ENCODE peak calls at places on chromosomes 11 and 22, in five cellular contexts. Q is H1, C is IMR-90, U is stomach, Y is ovary. D is an unnamed sample. For H3K27me3, the result is how much of the 10 kb centered on the place peaks cover.

GRCh38 chr22:35749808-35750207 is 32.1 kb downstream of the APOL5 start:
- DNase-seq in C (no peak), U (no peak), Y (no peak), Q (no peak), D (no peak)

GRCh38 chr11:63719987-63720386 is 38.7 kb downstream of the RTN3 start:
- DNase-seq in Q (no peak), U (no peak), Y (no peak), C (peak), D (no peak)

GRCh38 chr22:25853078-25853477 is 111.1 kb downstream of the MYO18B start:
- DNase-seq in U (no peak), C (no peak), Q (no peak), Y (no peak), D (no peak)

GRCh38 chr11:120337133-120337895 is 1.1 kb downstream of the ARHGEF12 start:
- DNase-seq in Y (peak), Q (no peak), U (no peak), C (no peak), D (no peak)

GRCh38 chr11:2477254-2477653 is 32.4 kb downstream of the KCNQ1 start:
- DNase-seq in U (peak), Q (no peak), Y (no peak), C (no peak), D (no peak)

GRCh38 chr11:124114942-124115781 is at the start of gene VWA5A:
- DNase-seq in U (peak), Q (peak), Y (peak), C (peak), D (peak)

GRCh38 chr11:64040684-64041267 is 5.0 kb downstream of the FLRT1 start:
- DNase-seq in U (no peak), Q (no peak), C (no peak), Y (no peak), D (no peak)

GRCh38 chr11:60937811-60938210 is 13.6 kb downstream of the TMEM132A start:
- DNase-seq in C (no peak), Q (no peak), U (no peak), Y (no peak), D (no peak)

GRCh38 chr11:95072948-95073347 is 6.2 kb downstream of the SRSF8 start:
- DNase-seq in Q (no peak), U (no peak), C (no peak), Y (no peak), D (no peak)

GRCh38 chr22:33400061-33400840 is 342.1 kb upstream of the SYN3 start:
- DNase-seq in U (no peak), C (no peak), Q (no peak), Y (no peak), D (no peak)

GRCh38 chr11:72007089-72007476 is 8.4 kb downstream of the IL18BP start:
- DNase-seq in Q (no peak), U (no peak), C (no peak), Y (no peak), D (peak)

GRCh38 chr11:118230088-118230487 is 5.3 kb upstream of the JAML start:
- DNase-seq in Y (no peak), Q (no peak), U (no peak), C (no peak), D (no peak)

GRCh38 chr11:86931965-86932332 is 23.2 kb downstream of the FZD4 start:
- DNase-seq in Y (peak), C (peak), U (no peak), Q (no peak), D (no peak)

GRCh38 chr22:27107824-27108223 is 450.4 kb downstream of the MIAT start:
- DNase-seq in C (peak), U (peak), Q (no peak), Y (peak), D (peak)

GRCh38 chr11:70064011-70064725 is 13.9 kb upstream of the ANO1 start:
- DNase-seq in Y (no peak), Q (no peak), U (no peak), C (no peak), D (no peak)

GRCh38 chr11:67671211-67671520 is 3.3 kb downstream of the ALDH3B2 start:
- DNase-seq in Q (no peak), Y (no peak), C (no peak), U (no peak), D (no peak)

GRCh38 chr11:112216591-112217105 is 9.6 kb upstream of the PTS start:
- DNase-seq in U (no peak), Q (no peak), C (peak), Y (no peak), D (no peak)

GRCh38 chr22:39234867-39235687 is 9.7 kb downstream of the PDGFB start:
- DNase-seq in U (peak), Y (no peak), Q (no peak), C (no peak), D (peak)

GRCh38 chr11:119356349-119357031 is 10.0 kb upstream of the MFRP start:
- DNase-seq in Q (no peak), Y (peak), U (peak), C (peak), D (peak)

GRCh38 chr11:6433998-6434650 is 6.7 kb downstream of the HPX start:
- DNase-seq in Y (no peak), C (no peak), U (no peak), Q (no peak), D (no peak)

GRCh38 chr11:2273771-2274170 is 3.4 kb upstream of the ASCL2 start:
- DNase-seq in U (peak), Y (peak), C (no peak), Q (no peak), D (peak)

GRCh38 chr11:117387992-117388765 is 60.5 kb downstream of the CEP164 start:
- DNase-seq in C (peak), Y (no peak), Q (no peak), U (no peak), D (no peak)

GRCh38 chr11:79025622-79026021 is 415.2 kb downstream of the TENM4 start:
- DNase-seq in Q (peak), Y (no peak), C (no peak), U (no peak), D (no peak)

GRCh38 chr22:45608763-45609180 is 62.9 kb upstream of the ATXN10 start:
- DNase-seq in U (no peak), C (peak), Y (no peak), Q (no peak), D (no peak)

GRCh38 chr11:65743928-65744698 is 23.5 kb upstream of the RNASEH2C start:
- DNase-seq in Q (peak), C (no peak), Y (no peak), U (peak), D (no peak)

GRCh38 chr11:22666700-22667439 is 459 bp downstream of the GAS2 start:
- DNase-seq in U (peak), Q (peak), C (no peak), Y (peak), D (no peak)

GRCh38 chr11:96257972-96258951 is 84.7 kb downstream of the MAML2 start:
- DNase-seq in Y (no peak), C (peak), Q (no peak), U (no peak), D (no peak)

GRCh38 chr11:2816941-2817421 is 68.6 kb downstream of the CDKN1C start:
- DNase-seq in Q (no peak), Y (peak), U (no peak), C (peak), D (no peak)

GRCh38 chr11:95506777-95507176 is 275.8 kb upstream of the SESN3 start:
- DNase-seq in Q (no peak), Y (no peak), U (no peak), C (no peak), D (no peak)

GRCh38 chr11:44011797-44012196 is 36.0 kb upstream of the ACCSL start:
- DNase-seq in Q (no peak), C (peak), Y (no peak), U (no peak), D (no peak)

GRCh38 chr11:65501530-65502273 is 2.9 kb downstream of the MALAT1 start:
- DNase-seq in Y (no peak), Q (no peak), U (no peak), C (peak), D (peak)

GRCh38 chr22:29070490-29070889 is 2.3 kb upstream of the KREMEN1 start:
- DNase-seq in Q (no peak), U (no peak), Y (no peak), C (no peak), D (no peak)
- H3K27me3 ChIP-seq in Q (under half), U (under half), Y (under half), C (under half), D (under half)

GRCh38 chr11:109756951-109757350 is 335.0 kb downstream of the C11orf87 start:
- DNase-seq in Q (no peak), Y (no peak), U (no peak), C (no peak), D (no peak)

GRCh38 chr11:109750964-109751363 is 329.0 kb downstream of the C11orf87 start:
- DNase-seq in C (no peak), Y (no peak), U (no peak), Q (no peak), D (no peak)

GRCh38 chr11:109747839-109748238 is 325.8 kb downstream of the C11orf87 start:
- DNase-seq in Y (no peak), U (no peak), Q (no peak), C (no peak), D (no peak)

GRCh38 chr11:109752212-109752825 is 330.3 kb downstream of the C11orf87 start:
- DNase-seq in C (no peak), U (no peak), Q (no peak), Y (no peak), D (no peak)
- TF ChIP-seq POLR2A in C (no peak), U (no peak), Q (no peak), Y (no peak), D (no peak)

GRCh38 chr11:126318642-126319373 is 14.9 kb downstream of the DCPS start:
- DNase-seq in C (peak), U (no peak), Q (no peak), Y (no peak), D (peak)
- H3K4me3 ChIP-seq in C (no peak), U (no peak), Q (no peak), Y (no peak), D (peak)

DNA sequence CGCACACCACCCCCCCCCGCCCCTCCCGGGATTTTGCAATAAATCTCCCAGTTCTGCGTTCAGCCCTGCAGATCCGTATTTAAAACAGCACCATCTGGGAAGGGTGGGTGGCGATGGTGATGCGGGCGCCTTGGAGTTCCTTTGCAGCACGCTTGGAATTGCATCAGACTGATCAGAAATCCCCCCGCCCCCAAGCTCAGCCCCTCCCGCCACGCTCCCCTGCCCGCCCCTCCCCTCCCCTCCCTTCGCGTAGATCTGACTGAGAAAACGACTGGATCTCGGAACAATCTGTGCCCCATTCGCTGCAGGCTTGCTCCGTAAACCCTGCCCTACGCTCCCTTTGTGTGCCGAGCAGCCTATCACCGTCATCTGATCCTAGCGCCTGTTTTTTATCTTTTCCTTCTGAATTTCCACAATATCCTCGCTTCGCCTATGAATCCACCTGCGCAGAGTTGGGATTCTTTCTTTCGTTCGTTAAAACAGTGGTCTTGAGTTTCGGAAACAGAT is 18.1 kb upstream of the BDNF start:
- DNase-seq in U (no peak), C (peak), Q (no peak), Y (no peak), D (no peak)
- H3K27me3 ChIP-seq in U (half or more), C (under half), Q (under half), Y (under half), D (under half)

GRCh38 chr22:37925767-37926166 is 19.7 kb downstream of the MICALL1 start:
- DNase-seq in C (no peak), Q (no peak), Y (no peak), U (no peak), D (no peak)

GRCh38 chr22:37923927-37924326 is 17.8 kb downstream of the MICALL1 start:
- DNase-seq in C (no peak), Y (no peak), U (peak), Q (no peak), D (no peak)

GRCh38 chr22:37925311-37925710 is 19.2 kb downstream of the MICALL1 start:
- DNase-seq in U (no peak), Y (no peak), Q (no peak), C (no peak), D (no peak)

GRCh38 chr22:37926358-37926757 is 20.3 kb downstream of the MICALL1 start:
- DNase-seq in Y (no peak), C (no peak), Q (no peak), U (peak), D (no peak)

DNA sequence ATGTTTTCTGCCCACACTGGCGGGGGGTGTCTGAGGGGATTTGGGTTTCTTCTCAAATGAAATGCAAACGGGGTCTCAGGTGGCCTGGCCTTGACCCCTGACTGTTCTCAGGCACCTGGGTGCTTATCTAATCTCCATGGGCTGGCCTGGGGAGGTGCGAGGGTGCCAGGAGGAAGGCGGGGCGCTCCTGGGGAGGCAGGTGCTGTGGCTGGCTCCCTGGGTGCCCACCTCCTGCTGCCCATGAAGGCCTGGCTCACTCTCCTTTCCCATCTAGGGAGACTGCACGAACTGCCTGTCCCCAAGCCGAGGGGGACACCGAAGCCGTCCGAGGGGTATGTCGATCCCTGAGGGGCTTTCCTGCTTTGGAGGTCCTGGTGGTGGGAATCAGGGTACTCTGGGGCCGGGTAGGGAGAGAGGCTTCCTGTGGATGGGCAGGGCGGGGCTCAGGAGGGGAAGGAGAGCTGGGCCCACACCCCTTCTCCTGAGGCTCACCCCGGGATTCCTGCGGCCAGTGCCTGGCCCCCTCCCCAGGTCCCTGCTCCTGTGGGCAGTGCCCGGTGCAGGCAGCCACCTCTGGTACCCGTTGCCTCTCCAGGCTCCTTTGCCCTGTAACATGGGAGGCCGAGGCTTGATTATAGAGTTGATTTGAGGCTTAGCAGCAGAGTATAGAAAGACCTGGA is 18.4 kb downstream of the MICALL1 start:
- DNase-seq in Y (no peak), Q (no peak), C (no peak), U (peak), D (no peak)
- TF ChIP-seq POLR2A in Y (no peak), Q (no peak), C (no peak), U (no peak), D (no peak)

GRCh38 chr11:128517457-128518230 is 69.7 kb downstream of the ETS1 start:
- DNase-seq in U (no peak), C (no peak), Q (no peak), Y (no peak), D (no peak)
- H3K4me3 ChIP-seq in U (peak), C (peak), Q (no peak), Y (no peak), D (peak)

GRCh38 chr22:49149721-49150608 is 677.7 kb downstream of the BRD1 start:
- DNase-seq in U (no peak), C (no peak), Y (no peak), Q (no peak), D (no peak)

GRCh38 chr22:49148895-49149418 is 678.7 kb downstream of the BRD1 start:
- DNase-seq in Y (no peak), C (no peak), Q (no peak), U (no peak), D (no peak)

GRCh38 chr22:49151256-49152131 is 676.2 kb downstream of the BRD1 start:
- DNase-seq in U (no peak), Q (no peak), Y (no peak), C (no peak), D (no peak)

GRCh38 chr22:49152146-49152929 is 675.3 kb downstream of the BRD1 start:
- DNase-seq in U (no peak), Q (no peak), C (no peak), Y (no peak), D (no peak)

GRCh38 chr22:49150801-49151221 is 676.9 kb downstream of the BRD1 start:
- DNase-seq in C (no peak), Y (no peak), Q (no peak), U (peak), D (no peak)
- H3K27me3 ChIP-seq in C (under half), Y (under half), Q (under half), U (under half), D (under half)

DNA sequence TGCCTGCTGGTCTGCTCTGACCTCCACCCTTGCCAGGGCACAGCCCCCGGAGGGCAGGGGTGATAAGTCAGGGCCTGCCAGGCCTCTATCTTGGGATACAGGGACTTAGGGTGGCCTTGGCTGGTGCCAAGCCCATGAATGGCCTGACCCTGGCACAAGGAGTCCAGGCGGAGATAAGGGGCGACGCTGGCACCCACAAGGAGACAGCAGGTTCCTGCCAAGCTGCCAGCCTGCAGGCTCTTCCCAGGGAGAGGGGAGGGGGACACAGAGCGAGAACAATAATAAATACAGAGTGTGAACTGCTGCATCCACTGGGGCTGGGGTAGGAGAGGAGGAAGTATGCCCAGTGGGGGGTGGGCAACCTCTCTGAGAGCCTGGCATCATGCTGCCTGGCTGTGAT is 978 bp downstream of the CSDC2 start:
- DNase-seq in Q (no peak), C (no peak), U (no peak), Y (no peak), D (no peak)
- TF ChIP-seq POLR2A in Q (no peak), C (no peak), U (no peak), Y (no peak), D (no peak)

GRCh38 chr11:122181893-122182292 is 65.9 kb upstream of the BLID start:
- DNase-seq in Q (no peak), Y (no peak), C (no peak), U (no peak), D (no peak)

GRCh38 chr11:122178795-122179194 is 62.8 kb upstream of the BLID start:
- DNase-seq in Y (no peak), Q (no peak), C (peak), U (no peak), D (no peak)

GRCh38 chr11:122181372-122181771 is 65.4 kb upstream of the BLID start:
- DNase-seq in C (no peak), Q (no peak), U (no peak), Y (no peak), D (no peak)

GRCh38 chr11:122179966-122180365 is 64.0 kb upstream of the BLID start:
- DNase-seq in Y (no peak), Q (no peak), U (no peak), C (no peak), D (no peak)

DNA sequence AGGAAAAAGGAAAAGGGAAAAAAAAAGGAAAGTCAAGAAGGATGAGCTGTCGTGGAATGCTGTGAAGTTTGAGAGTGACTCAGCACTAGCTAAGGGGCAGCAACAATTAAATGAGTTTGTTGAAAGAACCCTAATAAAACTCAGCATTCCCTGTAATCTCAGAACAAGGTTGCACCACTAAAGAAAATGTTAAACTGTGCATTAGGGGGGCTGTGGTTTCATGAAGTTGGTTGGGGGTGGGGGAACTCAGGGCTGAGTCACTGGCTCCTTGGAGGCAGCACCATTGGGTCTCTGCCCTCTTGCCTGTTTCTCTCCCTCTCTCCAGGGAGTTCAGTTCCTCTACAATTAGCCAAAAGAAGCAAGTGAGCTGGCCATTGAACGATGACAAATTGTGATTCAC is 64.4 kb upstream of the BLID start:
- DNase-seq in C (peak), Y (no peak), Q (no peak), U (no peak), D (no peak)
- H3K4me3 ChIP-seq in C (peak), Y (no peak), Q (no peak), U (no peak), D (no peak)

DNA sequence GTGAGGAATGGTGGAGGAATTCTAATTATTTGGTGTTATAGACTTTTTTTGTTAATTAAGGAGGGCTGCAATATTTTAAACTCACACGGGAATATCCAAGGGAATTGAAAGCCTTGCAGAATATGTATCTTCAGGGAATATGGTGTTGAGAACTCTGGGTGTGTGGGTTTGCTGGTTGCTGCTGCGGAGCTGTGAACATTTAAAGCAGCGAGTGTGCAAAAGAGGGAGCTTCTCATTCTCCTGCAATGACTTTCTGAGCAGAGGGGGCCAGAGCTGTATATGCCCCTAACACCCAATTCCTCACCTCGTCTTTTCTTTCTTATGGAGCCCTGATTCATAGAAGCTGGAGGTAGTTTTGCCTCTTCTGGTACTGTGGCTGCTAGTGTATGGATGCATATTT is 217.7 kb downstream of the HIPK3 start:
- DNase-seq in U (no peak), Y (no peak), C (no peak), Q (no peak), D (no peak)
- H3K27me3 ChIP-seq in U (under half), Y (under half), C (under half), Q (under half), D (under half)